ENCODE peak calls at places on chromosome 20, in five cellular contexts. J, H, G, E and Z are unnamed samples.
A peak's percentile ranks its signal among the peaks of the same experiment; 100 is the strongest.

GRCh38 chr20:62079166-62079565 is 13.5 kb upstream of the TAF4 start:
- DNase-seq in J (no peak), E (no peak), H (no peak), G (no peak), Z (no peak)

GRCh38 chr20:53708129-53708968 is 114.7 kb upstream of the ZNF217 start:
- DNase-seq in J (no peak), G (no peak), E (peak; percentile 28), H (peak; percentile 16), Z (peak; percentile 91)

GRCh38 chr20:59645761-59646171 is 41.4 kb downstream of the PHACTR3 start:
- DNase-seq in E (no peak), H (no peak), G (no peak), J (no peak), Z (peak; percentile 5)

GRCh38 chr20:52438326-52438963 is 246.9 kb upstream of the ZFP64 start:
- DNase-seq in H (no peak), G (no peak), J (no peak), E (no peak), Z (no peak)

GRCh38 chr20:51195419-51195901 is 172.6 kb upstream of the KCNG1 start:
- DNase-seq in H (no peak), J (no peak), G (no peak), E (no peak), Z (peak; percentile 17)

GRCh38 chr20:18795366-18795765 is 18.2 kb upstream of the SCP2D1 start:
- DNase-seq in E (no peak), J (no peak), H (no peak), G (no peak), Z (no peak)

GRCh38 chr20:49649672-49650071 is 64.0 kb downstream of the B4GALT5 start:
- DNase-seq in G (no peak), J (no peak), E (no peak), H (no peak), Z (no peak)

GRCh38 chr20:46705378-46705729 is 4.1 kb upstream of the SLC2A10 start:
- DNase-seq in H (no peak), E (peak; percentile 29), G (no peak), J (no peak), Z (peak; percentile 97)

GRCh38 chr20:10376271-10377075 is 57.5 kb downstream of the MKKS start:
- DNase-seq in H (no peak), J (no peak), E (no peak), G (no peak), Z (peak; percentile 50)

GRCh38 chr20:31721408-31722332 is 998 bp downstream of the BCL2L1 start:
- DNase-seq in H (no peak), G (no peak), J (peak; percentile 43), E (no peak), Z (no peak)

GRCh38 chr20:25496968-25497401 is 88.3 kb downstream of the NINL start:
- DNase-seq in E (no peak), H (no peak), G (no peak), J (no peak), Z (no peak)

DNA sequence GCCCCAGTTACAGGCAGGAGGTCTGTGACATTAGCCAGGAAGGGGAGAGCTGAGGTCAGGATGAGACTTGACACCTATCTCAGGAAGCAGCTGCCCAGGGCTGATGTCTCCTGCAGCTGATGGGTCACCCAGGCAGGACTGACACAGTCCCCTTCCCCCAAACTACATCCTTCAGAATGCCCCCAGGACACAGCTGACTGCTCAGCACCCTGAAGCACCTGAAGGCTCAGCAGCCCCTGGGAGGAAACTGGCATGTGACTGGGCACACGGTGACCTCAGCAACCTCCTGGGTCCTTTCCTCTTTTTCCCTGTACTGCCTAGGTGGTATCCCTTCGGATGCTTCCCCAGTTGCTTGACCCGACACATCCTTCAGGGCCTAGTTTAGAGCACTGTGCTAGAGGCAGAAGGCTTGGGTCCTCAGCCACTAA is 1.9 kb downstream of the SDC4 start:
- DNase-seq in J (no peak), E (no peak), G (no peak), H (no peak), Z (no peak)
- H3K4me3 ChIP-seq in J (peak overlapping the region; percentile 71), E (peak overlapping the region; percentile 26), G (no peak overlapping the region), H (no peak overlapping the region), Z (peak overlapping the region; percentile 97)

GRCh38 chr20:1964659-1965405 is 29.0 kb downstream of the PDYN start:
- DNase-seq in H (peak; percentile 58), J (no peak), G (no peak), E (peak; percentile 21), Z (no peak)
- H3K4me3 ChIP-seq in H (peak overlapping the region; percentile 26), J (no peak overlapping the region), G (no peak overlapping the region), E (no peak overlapping the region), Z (no peak overlapping the region)

DNA sequence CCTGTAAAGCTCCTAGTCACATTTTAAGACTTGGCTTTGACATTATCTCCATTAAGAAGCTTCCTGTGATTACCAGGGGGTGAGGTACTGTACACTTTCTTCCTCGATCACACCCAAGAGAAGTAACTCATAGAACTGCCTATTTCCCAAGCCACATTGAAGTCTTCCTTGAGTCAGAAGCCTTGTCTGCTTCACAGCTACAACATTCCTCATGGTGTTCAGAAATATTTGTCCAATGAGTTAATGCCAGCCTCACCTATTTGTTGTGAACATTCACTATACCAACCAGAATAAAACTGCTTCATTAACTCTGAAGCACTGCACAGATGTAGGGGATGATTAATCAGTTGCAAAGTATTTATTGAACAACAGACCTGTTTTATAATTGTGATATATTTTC is 622.3 kb downstream of the PTPRT start:
- DNase-seq in H (no peak), G (no peak), J (no peak), E (no peak), Z (no peak)
- H3K4me3 ChIP-seq in H (no peak overlapping the region), G (no peak overlapping the region), J (no peak overlapping the region), E (no peak overlapping the region), Z (no peak overlapping the region)

GRCh38 chr20:58401123-58401639 is 12.2 kb downstream of the VAPB start:
- DNase-seq in E (no peak), J (no peak), H (no peak), G (no peak), Z (no peak)

GRCh38 chr20:58403272-58403671 is 14.2 kb downstream of the VAPB start:
- DNase-seq in J (no peak), G (no peak), H (no peak), E (no peak), Z (no peak)

GRCh38 chr20:58402305-58402704 is 13.3 kb downstream of the VAPB start:
- DNase-seq in H (no peak), G (no peak), E (no peak), J (no peak), Z (no peak)

GRCh38 chr20:58405504-58406291 is 16.7 kb downstream of the VAPB start:
- DNase-seq in J (no peak), E (no peak), H (no peak), G (no peak), Z (no peak)

GRCh38 chr20:58402827-58403226 is 13.8 kb downstream of the VAPB start:
- DNase-seq in G (no peak), J (no peak), E (no peak), H (no peak), Z (no peak)
- H3K4me3 ChIP-seq in G (no peak overlapping the region), J (no peak overlapping the region), E (no peak overlapping the region), H (no peak overlapping the region), Z (no peak overlapping the region)

DNA sequence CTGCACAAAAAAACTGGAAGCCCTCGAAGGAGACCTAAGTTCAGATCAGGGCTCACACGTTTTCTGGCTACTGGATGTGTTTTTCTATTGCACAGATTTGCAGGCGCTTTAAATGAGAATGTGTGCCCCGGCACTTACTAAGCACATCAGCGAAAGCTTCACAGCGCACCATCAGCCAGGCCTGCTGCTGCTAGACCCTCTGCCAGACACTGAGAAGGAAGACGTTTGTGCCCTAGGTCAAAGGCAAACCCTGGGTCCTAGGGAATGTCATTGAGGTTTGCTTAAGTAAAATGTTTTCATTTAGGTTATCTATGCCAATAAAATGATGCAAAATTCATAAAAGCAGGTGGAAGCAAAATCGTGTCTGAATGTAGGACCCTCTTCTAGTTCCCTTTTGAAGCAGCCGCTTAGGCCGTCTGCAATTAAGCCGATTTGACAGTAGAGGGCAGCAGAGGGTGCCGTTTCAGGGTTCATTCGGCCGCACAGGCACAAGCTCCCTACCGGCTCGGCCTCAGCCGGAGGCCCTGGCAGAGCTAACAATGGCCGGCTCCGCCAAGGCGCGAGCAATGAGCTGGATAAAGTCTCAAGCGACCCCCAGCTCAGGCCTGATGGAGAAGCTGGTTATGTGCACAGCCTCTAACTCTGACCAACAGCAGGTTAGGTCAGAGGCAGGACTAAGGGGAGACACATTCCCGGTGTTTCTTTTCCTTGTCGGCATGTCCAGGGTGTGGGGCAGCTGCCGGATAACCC is 107.2 kb upstream of the FOXA2 start:
- DNase-seq in G (peak; percentile 42), J (peak; percentile 83), E (peak; percentile 89), H (peak; percentile 92), Z (peak; percentile 64)
- H3K4me3 ChIP-seq in G (no peak overlapping the region), J (no peak overlapping the region), E (no peak overlapping the region), H (no peak overlapping the region), Z (no peak overlapping the region)

DNA sequence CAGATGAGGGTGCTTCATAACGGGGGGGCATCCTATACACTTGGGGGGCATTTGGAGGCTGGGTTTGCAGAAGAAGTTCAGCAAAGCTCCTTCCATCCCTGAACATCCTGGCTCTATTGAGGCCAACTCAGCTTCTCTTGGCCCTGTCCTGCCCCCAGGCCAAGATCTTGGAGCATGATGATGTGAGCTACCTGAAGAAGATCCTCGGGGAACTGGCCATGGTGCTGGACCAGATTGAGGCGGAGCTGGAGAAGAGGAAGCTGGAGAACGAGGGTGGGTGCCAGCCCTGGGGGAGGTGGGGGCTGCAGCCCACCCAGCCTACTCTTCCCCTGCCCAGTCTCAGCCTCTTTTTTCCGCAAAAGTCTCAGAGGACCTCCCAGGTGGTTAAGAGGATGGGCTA is 17.2 kb downstream of the GDAP1L1 start:
- DNase-seq in G (no peak), H (peak; percentile 52), J (no peak), E (peak; percentile 19), Z (no peak)
- H3K4me3 ChIP-seq in G (no peak overlapping the region), H (no peak overlapping the region), J (no peak overlapping the region), E (no peak overlapping the region), Z (no peak overlapping the region)

GRCh38 chr20:44185574-44185973 is 1.4 kb downstream of the JPH2 start:
- DNase-seq in G (no peak), E (no peak), H (no peak), J (no peak), Z (no peak)
- H3K4me3 ChIP-seq in G (no peak overlapping the region), E (no peak overlapping the region), H (no peak overlapping the region), J (peak overlapping the region; percentile 44), Z (peak overlapping the region; percentile 70)

GRCh38 chr20:34546751-34547181 is 11.8 kb upstream of the MAP1LC3A start:
- DNase-seq in J (no peak), G (no peak), E (no peak), H (no peak), Z (no peak)
- H3K4me3 ChIP-seq in J (no peak overlapping the region), G (no peak overlapping the region), E (no peak overlapping the region), H (no peak overlapping the region), Z (no peak overlapping the region)